ENCODE peak calls at places on chromosome 15, in four cellular contexts. A is mesendoderm, J is IMR-90, V is H1. S is an unnamed sample.

GRCh38 chr15:81011593-81011992 is 10.9 kb downstream of the TLNRD1 start:
- DNase-seq in A (no peak), J (peak), V (no peak), S (no peak)

GRCh38 chr15:101528108-101528916 is 38.8 kb upstream of the PCSK6 start:
- DNase-seq in A (no peak), J (no peak), V (no peak), S (no peak)

GRCh38 chr15:92616621-92617179 is 38.9 kb downstream of the FAM174B start:
- DNase-seq in A (no peak), J (no peak), V (no peak), S (no peak)

GRCh38 chr15:39054128-39054732 is 489.6 kb upstream of the RASGRP1 start:
- DNase-seq in A (no peak), J (no peak), V (no peak), S (no peak)

GRCh38 chr15:25695875-25696760 is 167.0 kb downstream of the ATP10A start:
- DNase-seq in A (no peak), J (no peak), V (no peak), S (no peak)

GRCh38 chr15:92846716-92847115 is 53.4 kb upstream of the CHD2 start:
- DNase-seq in A (no peak), J (peak), V (no peak), S (no peak)

GRCh38 chr15:69346112-69346511 is 47.4 kb downstream of the PAQR5 start:
- DNase-seq in A (no peak), J (peak), V (no peak), S (no peak)

GRCh38 chr15:96051598-96051997 is 278.9 kb upstream of the NR2F2 start:
- DNase-seq in A (no peak), J (no peak), V (no peak), S (no peak)

GRCh38 chr15:41941644-41942415 is 30.5 kb downstream of the EHD4 start:
- DNase-seq in A (peak), J (no peak), V (no peak), S (peak)

GRCh38 chr15:95262866-95263564 is 1031.7 kb downstream of the MCTP2 start:
- DNase-seq in A (no peak), J (peak), V (no peak), S (no peak)

GRCh38 chr15:70559223-70559823 is 204.0 kb downstream of the UACA start:
- DNase-seq in A (no peak), J (peak), V (no peak), S (peak)

GRCh38 chr15:85821545-85821944 is 26.8 kb upstream of the KLHL25 start:
- DNase-seq in A (no peak), J (no peak), V (no peak), S (no peak)

GRCh38 chr15:69659454-69660050 is 206.9 kb downstream of the RPLP1 start:
- DNase-seq in A (no peak), J (no peak), V (no peak), S (no peak)

GRCh38 chr15:55917881-55918296 is 75.5 kb downstream of the NEDD4 start:
- DNase-seq in A (peak), J (peak), V (no peak), S (no peak)

GRCh38 chr15:91104111-91104510 is 4.1 kb downstream of the SV2B start:
- DNase-seq in A (no peak), J (no peak), V (no peak), S (no peak)

GRCh38 chr15:79884204-79884596 is 12.6 kb downstream of the MTHFS start:
- DNase-seq in A (no peak), J (no peak), V (no peak), S (no peak)

GRCh38 chr15:57306305-57306943 is 69.9 kb upstream of the CGNL1 start:
- DNase-seq in A (peak), J (peak), V (peak), S (peak)

GRCh38 chr15:51848811-51849210 is 19.4 kb downstream of the TMOD3 start:
- DNase-seq in A (no peak), J (no peak), V (no peak), S (no peak)

GRCh38 chr15:38254065-38254883 is 1.6 kb downstream of the SPRED1 start:
- DNase-seq in A (peak), J (peak), V (no peak), S (no peak)

GRCh38 chr15:59741274-59741906 is 52.3 kb upstream of the BNIP2 start:
- DNase-seq in A (peak), J (no peak), V (no peak), S (peak)

GRCh38 chr15:58447244-58448010 is 15.6 kb downstream of the LIPC start:
- DNase-seq in A (no peak), J (peak), V (no peak), S (no peak)

GRCh38 chr15:42511010-42511396 is 15.6 kb downstream of the SNAP23 start:
- DNase-seq in A (no peak), J (peak), V (no peak), S (no peak)

GRCh38 chr15:38130200-38130567 is 122.5 kb upstream of the SPRED1 start:
- DNase-seq in A (no peak), J (no peak), V (no peak), S (no peak)

GRCh38 chr15:57003418-57003817 is 85.0 kb downstream of the TCF12 start:
- DNase-seq in A (no peak), J (peak), V (no peak), S (no peak)

GRCh38 chr15:83108266-83109219 is 1.1 kb downstream of the TM6SF1 start:
- DNase-seq in A (peak), J (peak), V (no peak), S (no peak)

GRCh38 chr15:81339851-81340250 is 15.9 kb upstream of the STARD5 start:
- DNase-seq in A (no peak), J (no peak), V (no peak), S (no peak)

GRCh38 chr15:99993262-99993661 is 260.0 kb upstream of the LYSMD4 start:
- DNase-seq in A (no peak), J (no peak), V (no peak), S (no peak)

GRCh38 chr15:43948691-43949325 is 122.0 kb downstream of the WDR76 start:
- DNase-seq in A (no peak), J (peak), V (no peak), S (no peak)

GRCh38 chr15:60370804-60371700 is 26.7 kb downstream of the ANXA2 start:
- DNase-seq in A (no peak), J (peak), V (no peak), S (no peak)

GRCh38 chr15:65816441-65816840 is 24.3 kb upstream of the DENND4A start:
- DNase-seq in A (no peak), J (no peak), V (no peak), S (no peak)

GRCh38 chr15:41648770-41649169 is 11.4 kb upstream of the MGA start:
- DNase-seq in A (no peak), J (peak), V (no peak), S (no peak)

GRCh38 chr15:68268405-68268804 is 9.1 kb upstream of the FEM1B start:
- DNase-seq in A (no peak), J (peak), V (no peak), S (no peak)

GRCh38 chr15:91192285-91193058 is 92.4 kb downstream of the SV2B start:
- DNase-seq in A (no peak), J (no peak), V (no peak), S (no peak)

DNA sequence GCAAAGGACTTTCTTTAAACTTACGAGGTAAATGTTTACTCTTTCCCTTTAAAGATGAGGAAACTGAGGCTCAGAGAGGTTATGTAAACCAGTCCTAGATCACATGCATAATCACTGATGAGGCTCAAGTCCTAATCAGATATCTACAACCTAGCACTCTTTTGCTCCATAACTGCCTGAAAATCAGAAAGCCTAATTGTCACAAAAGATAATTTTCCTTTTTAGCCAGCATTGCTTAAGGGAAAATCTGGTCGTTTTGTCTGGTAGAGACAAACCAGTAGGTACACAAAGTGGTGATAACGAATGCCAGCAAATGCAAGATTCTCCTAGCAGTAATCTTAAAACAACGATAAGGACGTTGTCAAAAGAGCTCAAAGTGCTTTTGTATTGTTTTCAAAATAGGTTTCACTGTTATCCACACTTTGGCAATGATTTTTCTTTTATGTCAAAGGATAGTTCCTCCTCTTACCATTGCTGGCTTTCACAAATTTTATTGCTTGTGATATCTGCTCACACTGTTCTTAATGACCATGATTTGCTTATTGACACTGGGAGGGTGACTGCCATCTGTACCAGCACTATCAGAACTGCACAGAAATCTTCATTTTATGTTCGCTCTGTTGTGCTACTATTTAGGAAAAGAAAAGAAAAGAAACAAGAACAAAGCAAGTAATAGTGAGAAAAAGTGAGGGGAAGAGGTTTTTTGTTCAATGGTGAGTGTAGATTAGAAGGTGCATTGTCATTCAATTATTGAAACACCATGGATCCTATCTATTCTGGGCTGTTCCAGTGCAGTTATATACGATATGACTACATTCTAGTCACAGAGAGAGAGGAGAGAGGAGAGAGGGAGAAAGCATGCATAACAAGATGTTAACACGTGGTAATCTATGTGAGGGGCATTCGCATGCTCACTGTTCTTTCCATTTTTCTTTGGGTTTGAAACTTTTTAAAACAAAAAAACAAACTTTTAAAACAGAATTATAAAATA is 13.7 kb downstream of the IQCH start:
- DNase-seq in A (peak), J (no peak), V (no peak), S (no peak)
- H4K5ac ChIP-seq in A (no peak), J (no peak), V (no peak), S (no peak)

GRCh38 chr15:77623878-77624524 is 8.7 kb downstream of the LINGO1 start:
- DNase-seq in A (no peak), J (no peak), V (no peak), S (no peak)

GRCh38 chr15:77620960-77621647 is 11.6 kb downstream of the LINGO1 start:
- DNase-seq in A (no peak), J (no peak), V (no peak), S (no peak)

GRCh38 chr15:77621847-77622211 is 10.9 kb downstream of the LINGO1 start:
- DNase-seq in A (no peak), J (no peak), V (no peak), S (no peak)

GRCh38 chr15:77623008-77623877 is 9.5 kb downstream of the LINGO1 start:
- DNase-seq in A (peak), J (no peak), V (no peak), S (no peak)

GRCh38 chr15:77622212-77622941 is 10.3 kb downstream of the LINGO1 start:
- DNase-seq in A (peak), J (no peak), V (no peak), S (peak)
- H3K18ac ChIP-seq in A (peak), J (no peak), V (peak), S (peak)

GRCh38 chr15:31558840-31559239 is 232.2 kb downstream of the KLF13 start:
- DNase-seq in A (no peak), J (no peak), V (no peak), S (no peak)
- H4K5ac ChIP-seq in A (no peak), J (no peak), V (no peak), S (no peak)

GRCh38 chr15:73361331-73361730 is 7.4 kb downstream of the HCN4 start:
- DNase-seq in A (no peak), J (no peak), V (no peak), S (no peak)
- H3K18ac ChIP-seq in A (no peak), J (no peak), V (no peak), S (no peak)

GRCh38 chr15:72136170-72137051 is 18.2 kb downstream of the SENP8 start:
- DNase-seq in A (no peak), J (no peak), V (no peak), S (no peak)
- H4K5ac ChIP-seq in A (no peak), J (no peak), V (no peak), S (no peak)

S was measured in H9.